ENCODE peak calls at places on chromosomes 3 and 15, in four cellular contexts. Y is SK-N-SH, L is K562, W is HepG2. B is an unnamed sample.

GRCh38 chr3:16380421-16380820 is 115.4 kb downstream of the OXNAD1 start:
- DNase-seq in Y (no peak), L (no peak), W (no peak), B (no peak)

GRCh38 chr3:172476339-172476738 is 28.1 kb upstream of the GHSR start:
- DNase-seq in Y (no peak), W (no peak), L (no peak), B (no peak)

GRCh38 chr3:128285042-128285924 is 132.0 kb downstream of the EEFSEC start:
- DNase-seq in W (no peak), Y (no peak), L (no peak), B (no peak)

GRCh38 chr3:110343376-110343775 is 728.2 kb upstream of the NECTIN3 start:
- DNase-seq in Y (no peak), W (no peak), L (no peak), B (no peak)

GRCh38 chr3:29389362-29389761 is 108.5 kb downstream of the RBMS3 start:
- DNase-seq in W (no peak), Y (peak), L (no peak), B (no peak)

GRCh38 chr15:77173487-77173886 is 102.6 kb upstream of the TSPAN3 start:
- DNase-seq in L (no peak), Y (no peak), W (peak), B (no peak)

GRCh38 chr3:151835751-151836550 is 22.0 kb downstream of the AADAC start:
- DNase-seq in Y (no peak), L (no peak), W (no peak), B (no peak)

GRCh38 chr15:76382987-76383728 is 46.6 kb downstream of the ISL2 start:
- DNase-seq in W (no peak), L (no peak), Y (no peak), B (no peak)

GRCh38 chr3:127052121-127052561 is 69.2 kb downstream of the PLXNA1 start:
- DNase-seq in L (no peak), Y (no peak), W (no peak), B (no peak)

GRCh38 chr15:67515090-67515489 is 5.8 kb upstream of the C15orf61 start:
- DNase-seq in Y (no peak), W (no peak), L (no peak), B (no peak)

GRCh38 chr3:110933786-110934415 is 137.7 kb upstream of the NECTIN3 start:
- DNase-seq in L (no peak), Y (no peak), W (no peak), B (no peak)

GRCh38 chr3:184059424-184059823 is 6.6 kb downstream of the HTR3C start:
- DNase-seq in W (no peak), Y (no peak), L (no peak), B (no peak)

GRCh38 chr3:10532939-10533730 is 27.7 kb upstream of the ATP2B2 start:
- DNase-seq in W (no peak), L (no peak), Y (no peak), B (no peak)

GRCh38 chr15:69154684-69155083 is 5.8 kb upstream of the GLCE start:
- DNase-seq in W (no peak), L (no peak), Y (no peak), B (no peak)
- TF ChIP-seq FOXJ3 in W (no peak), L (no peak), Y (no peak), B (no peak)

GRCh38 chr3:179189764-179190163 is 41.6 kb downstream of the PIK3CA start:
- DNase-seq in L (no peak), W (no peak), Y (no peak), B (no peak)
- TF ChIP-seq FOXJ3 in L (no peak), W (no peak), Y (no peak), B (no peak)

GRCh38 chr15:75174102-75174501 is 27.6 kb upstream of the C15orf39 start:
- DNase-seq in Y (no peak), W (no peak), L (no peak), B (no peak)
- TF ChIP-seq FOXJ3 in Y (no peak), W (no peak), L (no peak), B (no peak)

GRCh38 chr3:177528306-177529070 is 331.2 kb upstream of the TBL1XR1 start:
- DNase-seq in L (no peak), Y (no peak), W (no peak), B (no peak)

GRCh38 chr3:177527182-177527581 is 329.9 kb upstream of the TBL1XR1 start:
- DNase-seq in W (no peak), L (no peak), Y (no peak), B (no peak)

GRCh38 chr3:177529071-177529550 is 331.8 kb upstream of the TBL1XR1 start:
- DNase-seq in L (no peak), W (no peak), Y (no peak), B (no peak)

GRCh38 chr3:177530908-177531307 is 333.6 kb upstream of the TBL1XR1 start:
- DNase-seq in Y (no peak), W (no peak), L (no peak), B (no peak)

DNA sequence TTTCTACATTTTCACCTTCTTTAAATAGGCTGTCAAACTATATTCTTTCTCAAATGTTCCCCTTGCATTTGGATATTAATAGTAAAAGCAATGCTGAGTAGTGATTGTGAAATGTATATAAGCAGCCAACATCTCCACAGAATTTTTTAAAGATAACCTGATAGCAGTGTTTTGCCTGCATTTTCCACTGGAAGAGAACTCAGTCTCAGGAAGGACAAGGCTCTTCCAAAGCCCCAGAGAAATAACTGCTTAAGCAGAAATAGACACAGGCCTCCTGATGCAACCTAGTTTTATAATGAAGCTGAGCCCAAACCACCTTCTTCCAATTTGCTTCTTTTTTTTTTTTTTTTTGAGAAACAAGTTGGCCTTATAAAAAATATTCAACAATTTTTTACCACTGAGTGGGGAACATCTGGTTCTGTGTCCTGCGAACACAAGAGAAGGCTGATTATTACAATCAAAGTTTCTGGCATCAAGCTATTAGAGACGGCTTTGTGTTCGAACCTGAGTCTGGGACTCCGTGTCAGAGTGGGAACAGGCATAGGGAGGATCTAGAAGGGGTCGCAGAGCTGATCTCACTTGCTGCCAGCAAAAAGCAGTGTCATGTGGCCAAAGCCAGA is 332.5 kb upstream of the TBL1XR1 start:
- DNase-seq in W (no peak), L (no peak), Y (no peak), B (no peak)
- TF ChIP-seq FOXJ3 in W (no peak), L (no peak), Y (no peak), B (no peak)

GRCh38 chr3:189157232-189158007 is 14.4 kb upstream of the TPRG1 start:
- DNase-seq in W (no peak), Y (no peak), L (no peak), B (no peak)
- TF ChIP-seq FOXJ3 in W (no peak), Y (no peak), L (no peak), B (no peak)

DNA sequence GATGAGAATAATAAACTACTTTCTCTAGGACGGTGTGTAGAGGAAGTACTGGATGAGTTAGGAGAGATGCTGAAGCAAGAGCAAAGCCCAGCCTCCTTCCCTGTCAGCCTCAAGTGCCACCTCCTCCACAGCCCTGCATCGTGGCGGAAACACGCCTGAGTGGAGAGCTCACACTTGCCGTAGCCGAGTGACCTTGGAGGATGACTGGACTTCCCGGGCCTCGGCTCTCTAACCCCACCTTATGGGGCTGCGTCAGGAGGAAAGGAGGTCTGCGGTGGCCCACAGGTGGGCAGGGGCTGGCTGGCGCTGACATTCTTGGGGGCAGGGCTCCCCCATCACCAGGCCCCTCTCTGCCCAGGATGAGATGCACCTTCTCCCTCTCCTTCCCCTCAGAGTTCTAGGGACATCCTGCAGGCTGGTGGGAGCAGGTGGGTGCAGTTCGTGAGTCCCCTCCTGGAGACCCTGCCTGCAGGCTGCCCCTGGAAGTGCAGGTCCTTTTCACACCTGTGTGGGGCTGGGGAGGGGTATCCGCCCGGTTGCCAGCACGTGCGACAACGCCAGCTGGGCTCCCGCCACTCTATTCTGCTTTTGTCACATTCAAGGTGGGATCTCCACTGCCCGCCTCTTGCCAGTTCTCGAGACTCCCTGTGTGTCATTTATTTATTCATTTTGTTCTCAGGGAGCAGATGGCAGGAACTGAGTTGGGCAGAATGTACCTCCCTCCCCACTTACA is 175.2 kb downstream of the MEGF11 start:
- DNase-seq in L (no peak), W (no peak), Y (no peak), B (peak)
- TF ChIP-seq FOXJ3 in L (no peak), W (no peak), Y (no peak), B (no peak)

GRCh38 chr3:40741729-40742128 is 217.0 kb downstream of the ZNF621 start:
- DNase-seq in Y (no peak), W (no peak), L (no peak), B (no peak)
- TF ChIP-seq FOXJ3 in Y (no peak), W (no peak), L (no peak), B (no peak)

DNA sequence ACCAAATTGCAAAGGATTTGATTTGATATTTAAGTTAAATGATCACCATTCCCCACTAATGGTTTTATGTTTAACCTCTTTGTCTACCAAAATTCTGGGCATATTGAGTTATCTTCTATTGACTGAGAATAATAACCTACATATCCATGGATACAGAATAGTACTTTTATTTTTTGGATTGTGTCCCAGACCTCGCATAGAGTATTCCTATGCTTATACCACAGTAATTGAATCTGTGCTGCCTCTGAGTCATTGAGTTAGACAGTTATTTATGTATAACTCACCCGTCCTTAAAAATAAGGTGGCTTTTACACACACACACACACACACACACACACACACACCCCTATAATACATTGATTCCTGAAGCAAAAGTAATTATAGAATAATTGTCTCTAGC is 690.1 kb upstream of the BCHE start:
- DNase-seq in Y (no peak), W (no peak), L (no peak), B (no peak)
- TF ChIP-seq FOXJ3 in Y (no peak), W (no peak), L (no peak), B (no peak)